ENCODE peak calls at places on chromosome 2, in four cellular contexts. One of them, this sample, is unnamed.

GRCh38 chr2:15334650-15335326 is 226.3 kb downstream of the NBAS start:
- DNase-seq in RPMI8226: no peak
- DNase-seq in ELR: peak
- DNase-seq in posterior cingulate gyrus: no peak
- DNase-seq in this sample: no peak

GRCh38 chr2:140348826-140349225 is 1568.6 kb upstream of the NXPH2 start:
- DNase-seq in posterior cingulate gyrus: no peak
- DNase-seq in RPMI8226: no peak
- DNase-seq in ELR: no peak
- DNase-seq in this sample: no peak

GRCh38 chr2:55865095-55865835 is 58.3 kb downstream of the EFEMP1 start:
- DNase-seq in posterior cingulate gyrus: no peak
- DNase-seq in ELR: no peak
- DNase-seq in RPMI8226: no peak
- DNase-seq in this sample: no peak

GRCh38 chr2:96509114-96509846 is 4.1 kb upstream of the NEURL3 start:
- DNase-seq in posterior cingulate gyrus: peak
- DNase-seq in RPMI8226: peak
- DNase-seq in ELR: peak
- DNase-seq in this sample: peak

GRCh38 chr2:217868911-217869334 is 133.9 kb downstream of the TNS1 start:
- DNase-seq in ELR: peak
- DNase-seq in posterior cingulate gyrus: no peak
- DNase-seq in RPMI8226: no peak
- DNase-seq in this sample: no peak

GRCh38 chr2:233404227-233404626 is 49.9 kb downstream of the DGKD start:
- DNase-seq in ELR: peak
- DNase-seq in posterior cingulate gyrus: no peak
- DNase-seq in RPMI8226: peak
- DNase-seq in this sample: no peak

GRCh38 chr2:151260492-151261239 is 997 bp downstream of the RBM43 start:
- DNase-seq in ELR: peak
- DNase-seq in posterior cingulate gyrus: no peak
- DNase-seq in RPMI8226: peak
- DNase-seq in this sample: no peak

GRCh38 chr2:48767330-48767729 is 11.8 kb upstream of the LHCGR start:
- DNase-seq in RPMI8226: peak
- DNase-seq in ELR: no peak
- DNase-seq in posterior cingulate gyrus: no peak
- DNase-seq in this sample: no peak

GRCh38 chr2:173210270-173211196 is 134.9 kb downstream of the MAP3K20 start:
- DNase-seq in RPMI8226: peak
- DNase-seq in posterior cingulate gyrus: no peak
- DNase-seq in ELR: peak
- DNase-seq in this sample: peak

GRCh38 chr2:169073211-169073971 is 4.0 kb downstream of the DHRS9 start:
- DNase-seq in ELR: peak
- DNase-seq in posterior cingulate gyrus: no peak
- DNase-seq in RPMI8226: no peak
- DNase-seq in this sample: no peak

GRCh38 chr2:230933521-230934180 is 8.6 kb upstream of the GPR55 start:
- DNase-seq in RPMI8226: no peak
- DNase-seq in posterior cingulate gyrus: peak
- DNase-seq in ELR: no peak
- DNase-seq in this sample: no peak

GRCh38 chr2:75458201-75458600 is 102.5 kb downstream of the EVA1A start:
- DNase-seq in RPMI8226: no peak
- DNase-seq in ELR: no peak
- DNase-seq in posterior cingulate gyrus: no peak
- DNase-seq in this sample: no peak

GRCh38 chr2:74845217-74845751 is 11.4 kb downstream of the HK2 start:
- DNase-seq in posterior cingulate gyrus: peak
- DNase-seq in ELR: peak
- DNase-seq in RPMI8226: peak
- DNase-seq in this sample: peak

GRCh38 chr2:168490916-168491605 is 35.0 kb downstream of the CERS6 start:
- DNase-seq in ELR: peak
- DNase-seq in posterior cingulate gyrus: no peak
- DNase-seq in RPMI8226: peak
- DNase-seq in this sample: no peak

GRCh38 chr2:150204449-150204848 is 283.0 kb downstream of the RND3 start:
- DNase-seq in ELR: peak
- DNase-seq in RPMI8226: no peak
- DNase-seq in posterior cingulate gyrus: no peak
- DNase-seq in this sample: no peak